ENCODE peak calls at places on chromosome X, in eight cellular contexts. One of them, this sample, is unnamed.

GRCh38 chrX:55758033-55758432 is 40.5 kb downstream of the RRAGB start:
- DNase-seq in AG10803: no peak
- DNase-seq in activated T-cell treated with anti-CD3 and anti-CD28 coated beads, Interleukin-2, amount 50 U/mL, for 48 hours: no peak
- DNase-seq in activated CD4-positive, CD25-positive, alpha-beta regulatory T cell treated with anti-CD3 and anti-CD28 coated beads, Interleukin-2, amount 50 U/mL, for 72 hours: no peak
- DNase-seq in stimulated activated CD8-positive, alpha-beta memory T cell treated with anti-CD3 and anti-CD28 coated beads, Interleukin-15, amount 100 ng/mL, for 24 hours: no peak
- DNase-seq in SW480: no peak
- DNase-seq in HCEC 1CT: no peak
- DNase-seq in glutamatergic neuron: no peak
- DNase-seq in this sample: no peak

GRCh38 chrX:40550069-40550468 is 30.7 kb upstream of the ATP6AP2 start:
- DNase-seq in AG10803: no peak
- DNase-seq in activated T-cell treated with anti-CD3 and anti-CD28 coated beads, Interleukin-2, amount 50 U/mL, for 48 hours: no peak
- DNase-seq in activated CD4-positive, CD25-positive, alpha-beta regulatory T cell treated with anti-CD3 and anti-CD28 coated beads, Interleukin-2, amount 50 U/mL, for 72 hours: no peak
- DNase-seq in stimulated activated CD8-positive, alpha-beta memory T cell treated with anti-CD3 and anti-CD28 coated beads, Interleukin-15, amount 100 ng/mL, for 24 hours: no peak
- DNase-seq in SW480: no peak
- DNase-seq in HCEC 1CT: no peak
- DNase-seq in glutamatergic neuron: peak
- DNase-seq in this sample: no peak

GRCh38 chrX:13899607-13900006 is 82.7 kb upstream of the GPM6B start:
- DNase-seq in AG10803: peak
- DNase-seq in activated T-cell treated with anti-CD3 and anti-CD28 coated beads, Interleukin-2, amount 50 U/mL, for 48 hours: no peak
- DNase-seq in activated CD4-positive, CD25-positive, alpha-beta regulatory T cell treated with anti-CD3 and anti-CD28 coated beads, Interleukin-2, amount 50 U/mL, for 72 hours: no peak
- DNase-seq in stimulated activated CD8-positive, alpha-beta memory T cell treated with anti-CD3 and anti-CD28 coated beads, Interleukin-15, amount 100 ng/mL, for 24 hours: no peak
- DNase-seq in SW480: peak
- DNase-seq in HCEC 1CT: peak
- DNase-seq in glutamatergic neuron: no peak
- DNase-seq in this sample: no peak

GRCh38 chrX:10103023-10103422 is 53.8 kb upstream of the CLCN4 start:
- DNase-seq in AG10803: peak
- DNase-seq in activated T-cell treated with anti-CD3 and anti-CD28 coated beads, Interleukin-2, amount 50 U/mL, for 48 hours: no peak
- DNase-seq in activated CD4-positive, CD25-positive, alpha-beta regulatory T cell treated with anti-CD3 and anti-CD28 coated beads, Interleukin-2, amount 50 U/mL, for 72 hours: no peak
- DNase-seq in stimulated activated CD8-positive, alpha-beta memory T cell treated with anti-CD3 and anti-CD28 coated beads, Interleukin-15, amount 100 ng/mL, for 24 hours: no peak
- DNase-seq in SW480: no peak
- DNase-seq in HCEC 1CT: no peak
- DNase-seq in glutamatergic neuron: no peak
- DNase-seq in this sample: no peak

GRCh38 chrX:13283968-13284914 is 35.6 kb downstream of the ATXN3L start:
- DNase-seq in AG10803: peak
- DNase-seq in activated T-cell treated with anti-CD3 and anti-CD28 coated beads, Interleukin-2, amount 50 U/mL, for 48 hours: no peak
- DNase-seq in activated CD4-positive, CD25-positive, alpha-beta regulatory T cell treated with anti-CD3 and anti-CD28 coated beads, Interleukin-2, amount 50 U/mL, for 72 hours: no peak
- DNase-seq in stimulated activated CD8-positive, alpha-beta memory T cell treated with anti-CD3 and anti-CD28 coated beads, Interleukin-15, amount 100 ng/mL, for 24 hours: no peak
- DNase-seq in SW480: no peak
- DNase-seq in HCEC 1CT: peak
- DNase-seq in glutamatergic neuron: no peak
- DNase-seq in this sample: no peak

GRCh38 chrX:64229145-64229544 is 1.3 kb downstream of the ASB12 start:
- DNase-seq in AG10803: no peak
- DNase-seq in activated T-cell treated with anti-CD3 and anti-CD28 coated beads, Interleukin-2, amount 50 U/mL, for 48 hours: no peak
- DNase-seq in activated CD4-positive, CD25-positive, alpha-beta regulatory T cell treated with anti-CD3 and anti-CD28 coated beads, Interleukin-2, amount 50 U/mL, for 72 hours: no peak
- DNase-seq in stimulated activated CD8-positive, alpha-beta memory T cell treated with anti-CD3 and anti-CD28 coated beads, Interleukin-15, amount 100 ng/mL, for 24 hours: no peak
- DNase-seq in SW480: no peak
- DNase-seq in HCEC 1CT: no peak
- DNase-seq in glutamatergic neuron: no peak
- DNase-seq in this sample: no peak

GRCh38 chrX:48516285-48516684 is 5.3 kb upstream of the EBP start:
- DNase-seq in AG10803: no peak
- DNase-seq in activated T-cell treated with anti-CD3 and anti-CD28 coated beads, Interleukin-2, amount 50 U/mL, for 48 hours: no peak
- DNase-seq in activated CD4-positive, CD25-positive, alpha-beta regulatory T cell treated with anti-CD3 and anti-CD28 coated beads, Interleukin-2, amount 50 U/mL, for 72 hours: no peak
- DNase-seq in stimulated activated CD8-positive, alpha-beta memory T cell treated with anti-CD3 and anti-CD28 coated beads, Interleukin-15, amount 100 ng/mL, for 24 hours: no peak
- DNase-seq in SW480: no peak
- DNase-seq in HCEC 1CT: no peak
- DNase-seq in glutamatergic neuron: no peak
- DNase-seq in this sample: no peak

GRCh38 chrX:120839506-120839905 is 36.2 kb downstream of the CT47B1 start:
- DNase-seq in AG10803: peak
- DNase-seq in activated T-cell treated with anti-CD3 and anti-CD28 coated beads, Interleukin-2, amount 50 U/mL, for 48 hours: no peak
- DNase-seq in activated CD4-positive, CD25-positive, alpha-beta regulatory T cell treated with anti-CD3 and anti-CD28 coated beads, Interleukin-2, amount 50 U/mL, for 72 hours: no peak
- DNase-seq in stimulated activated CD8-positive, alpha-beta memory T cell treated with anti-CD3 and anti-CD28 coated beads, Interleukin-15, amount 100 ng/mL, for 24 hours: no peak
- DNase-seq in SW480: no peak
- DNase-seq in HCEC 1CT: peak
- DNase-seq in glutamatergic neuron: no peak
- DNase-seq in this sample: no peak

GRCh38 chrX:151543706-151544105 is 19.8 kb upstream of the PASD1 start:
- DNase-seq in AG10803: peak
- DNase-seq in activated T-cell treated with anti-CD3 and anti-CD28 coated beads, Interleukin-2, amount 50 U/mL, for 48 hours: no peak
- DNase-seq in activated CD4-positive, CD25-positive, alpha-beta regulatory T cell treated with anti-CD3 and anti-CD28 coated beads, Interleukin-2, amount 50 U/mL, for 72 hours: no peak
- DNase-seq in stimulated activated CD8-positive, alpha-beta memory T cell treated with anti-CD3 and anti-CD28 coated beads, Interleukin-15, amount 100 ng/mL, for 24 hours: no peak
- DNase-seq in SW480: no peak
- DNase-seq in HCEC 1CT: no peak
- DNase-seq in glutamatergic neuron: no peak
- DNase-seq in this sample: no peak

GRCh38 chrX:133608406-133608805 is 193.1 kb upstream of the GPC4 start:
- DNase-seq in AG10803: peak
- DNase-seq in activated T-cell treated with anti-CD3 and anti-CD28 coated beads, Interleukin-2, amount 50 U/mL, for 48 hours: no peak
- DNase-seq in activated CD4-positive, CD25-positive, alpha-beta regulatory T cell treated with anti-CD3 and anti-CD28 coated beads, Interleukin-2, amount 50 U/mL, for 72 hours: no peak
- DNase-seq in stimulated activated CD8-positive, alpha-beta memory T cell treated with anti-CD3 and anti-CD28 coated beads, Interleukin-15, amount 100 ng/mL, for 24 hours: no peak
- DNase-seq in SW480: no peak
- DNase-seq in HCEC 1CT: no peak
- DNase-seq in glutamatergic neuron: no peak
- DNase-seq in this sample: no peak

GRCh38 chrX:43976216-43976615 is 3.0 kb upstream of the NDP start:
- DNase-seq in AG10803: peak
- DNase-seq in activated T-cell treated with anti-CD3 and anti-CD28 coated beads, Interleukin-2, amount 50 U/mL, for 48 hours: no peak
- DNase-seq in activated CD4-positive, CD25-positive, alpha-beta regulatory T cell treated with anti-CD3 and anti-CD28 coated beads, Interleukin-2, amount 50 U/mL, for 72 hours: no peak
- DNase-seq in stimulated activated CD8-positive, alpha-beta memory T cell treated with anti-CD3 and anti-CD28 coated beads, Interleukin-15, amount 100 ng/mL, for 24 hours: no peak
- DNase-seq in SW480: no peak
- DNase-seq in HCEC 1CT: no peak
- DNase-seq in glutamatergic neuron: no peak
- DNase-seq in this sample: no peak

GRCh38 chrX:125205084-125205917 is 114.4 kb upstream of the TEX13C start:
- DNase-seq in AG10803: peak
- DNase-seq in activated T-cell treated with anti-CD3 and anti-CD28 coated beads, Interleukin-2, amount 50 U/mL, for 48 hours: peak
- DNase-seq in activated CD4-positive, CD25-positive, alpha-beta regulatory T cell treated with anti-CD3 and anti-CD28 coated beads, Interleukin-2, amount 50 U/mL, for 72 hours: no peak
- DNase-seq in stimulated activated CD8-positive, alpha-beta memory T cell treated with anti-CD3 and anti-CD28 coated beads, Interleukin-15, amount 100 ng/mL, for 24 hours: no peak
- DNase-seq in SW480: no peak
- DNase-seq in HCEC 1CT: no peak
- DNase-seq in glutamatergic neuron: peak
- DNase-seq in this sample: peak

GRCh38 chrX:9340619-9341304 is 124.1 kb upstream of the TBL1X start:
- DNase-seq in AG10803: peak
- DNase-seq in activated T-cell treated with anti-CD3 and anti-CD28 coated beads, Interleukin-2, amount 50 U/mL, for 48 hours: peak
- DNase-seq in activated CD4-positive, CD25-positive, alpha-beta regulatory T cell treated with anti-CD3 and anti-CD28 coated beads, Interleukin-2, amount 50 U/mL, for 72 hours: no peak
- DNase-seq in stimulated activated CD8-positive, alpha-beta memory T cell treated with anti-CD3 and anti-CD28 coated beads, Interleukin-15, amount 100 ng/mL, for 24 hours: no peak
- DNase-seq in SW480: no peak
- DNase-seq in HCEC 1CT: no peak
- DNase-seq in glutamatergic neuron: peak
- DNase-seq in this sample: no peak

GRCh38 chrX:39894626-39895025 is 203.1 kb downstream of the BCOR start:
- DNase-seq in AG10803: no peak
- DNase-seq in activated T-cell treated with anti-CD3 and anti-CD28 coated beads, Interleukin-2, amount 50 U/mL, for 48 hours: no peak
- DNase-seq in activated CD4-positive, CD25-positive, alpha-beta regulatory T cell treated with anti-CD3 and anti-CD28 coated beads, Interleukin-2, amount 50 U/mL, for 72 hours: no peak
- DNase-seq in stimulated activated CD8-positive, alpha-beta memory T cell treated with anti-CD3 and anti-CD28 coated beads, Interleukin-15, amount 100 ng/mL, for 24 hours: no peak
- DNase-seq in SW480: peak
- DNase-seq in HCEC 1CT: no peak
- DNase-seq in glutamatergic neuron: no peak
- DNase-seq in this sample: no peak

GRCh38 chrX:2691543-2692220 is 587 bp downstream of the CD99 start:
- DNase-seq in AG10803: peak
- DNase-seq in activated T-cell treated with anti-CD3 and anti-CD28 coated beads, Interleukin-2, amount 50 U/mL, for 48 hours: peak
- DNase-seq in activated CD4-positive, CD25-positive, alpha-beta regulatory T cell treated with anti-CD3 and anti-CD28 coated beads, Interleukin-2, amount 50 U/mL, for 72 hours: peak
- DNase-seq in stimulated activated CD8-positive, alpha-beta memory T cell treated with anti-CD3 and anti-CD28 coated beads, Interleukin-15, amount 100 ng/mL, for 24 hours: no peak
- DNase-seq in SW480: peak
- DNase-seq in HCEC 1CT: peak
- DNase-seq in glutamatergic neuron: no peak
- DNase-seq in this sample: peak

GRCh38 chrX:57771689-57772088 is 91.6 kb upstream of the NLRP2B start:
- DNase-seq in AG10803: no peak
- DNase-seq in activated T-cell treated with anti-CD3 and anti-CD28 coated beads, Interleukin-2, amount 50 U/mL, for 48 hours: no peak
- DNase-seq in activated CD4-positive, CD25-positive, alpha-beta regulatory T cell treated with anti-CD3 and anti-CD28 coated beads, Interleukin-2, amount 50 U/mL, for 72 hours: no peak
- DNase-seq in stimulated activated CD8-positive, alpha-beta memory T cell treated with anti-CD3 and anti-CD28 coated beads, Interleukin-15, amount 100 ng/mL, for 24 hours: no peak
- DNase-seq in SW480: no peak
- DNase-seq in HCEC 1CT: no peak
- DNase-seq in glutamatergic neuron: no peak
- DNase-seq in this sample: no peak

GRCh38 chrX:8726031-8726652 is 5.8 kb downstream of the ANOS1 start:
- DNase-seq in AG10803: no peak
- DNase-seq in activated T-cell treated with anti-CD3 and anti-CD28 coated beads, Interleukin-2, amount 50 U/mL, for 48 hours: no peak
- DNase-seq in activated CD4-positive, CD25-positive, alpha-beta regulatory T cell treated with anti-CD3 and anti-CD28 coated beads, Interleukin-2, amount 50 U/mL, for 72 hours: no peak
- DNase-seq in stimulated activated CD8-positive, alpha-beta memory T cell treated with anti-CD3 and anti-CD28 coated beads, Interleukin-15, amount 100 ng/mL, for 24 hours: no peak
- DNase-seq in SW480: peak
- DNase-seq in HCEC 1CT: no peak
- DNase-seq in glutamatergic neuron: no peak
- DNase-seq in this sample: no peak

GRCh38 chrX:72131317-72132294 is at the start of gene RTL5:
- DNase-seq in AG10803: peak
- DNase-seq in activated T-cell treated with anti-CD3 and anti-CD28 coated beads, Interleukin-2, amount 50 U/mL, for 48 hours: peak
- DNase-seq in activated CD4-positive, CD25-positive, alpha-beta regulatory T cell treated with anti-CD3 and anti-CD28 coated beads, Interleukin-2, amount 50 U/mL, for 72 hours: no peak
- DNase-seq in stimulated activated CD8-positive, alpha-beta memory T cell treated with anti-CD3 and anti-CD28 coated beads, Interleukin-15, amount 100 ng/mL, for 24 hours: peak
- DNase-seq in SW480: peak
- DNase-seq in HCEC 1CT: peak
- DNase-seq in glutamatergic neuron: peak
- DNase-seq in this sample: peak

GRCh38 chrX:121641560-121641959 is 594.1 kb downstream of the GLUD2 start:
- DNase-seq in AG10803: peak
- DNase-seq in activated T-cell treated with anti-CD3 and anti-CD28 coated beads, Interleukin-2, amount 50 U/mL, for 48 hours: no peak
- DNase-seq in activated CD4-positive, CD25-positive, alpha-beta regulatory T cell treated with anti-CD3 and anti-CD28 coated beads, Interleukin-2, amount 50 U/mL, for 72 hours: no peak
- DNase-seq in stimulated activated CD8-positive, alpha-beta memory T cell treated with anti-CD3 and anti-CD28 coated beads, Interleukin-15, amount 100 ng/mL, for 24 hours: no peak
- DNase-seq in SW480: no peak
- DNase-seq in HCEC 1CT: no peak
- DNase-seq in glutamatergic neuron: no peak
- DNase-seq in this sample: no peak

GRCh38 chrX:17597836-17598434 is 139.4 kb upstream of the SCML1 start:
- DNase-seq in AG10803: peak
- DNase-seq in activated T-cell treated with anti-CD3 and anti-CD28 coated beads, Interleukin-2, amount 50 U/mL, for 48 hours: no peak
- DNase-seq in activated CD4-positive, CD25-positive, alpha-beta regulatory T cell treated with anti-CD3 and anti-CD28 coated beads, Interleukin-2, amount 50 U/mL, for 72 hours: no peak
- DNase-seq in stimulated activated CD8-positive, alpha-beta memory T cell treated with anti-CD3 and anti-CD28 coated beads, Interleukin-15, amount 100 ng/mL, for 24 hours: no peak
- DNase-seq in SW480: no peak
- DNase-seq in HCEC 1CT: no peak
- DNase-seq in glutamatergic neuron: no peak
- DNase-seq in this sample: no peak

GRCh38 chrX:40570346-40571093 is 10.2 kb upstream of the ATP6AP2 start:
- DNase-seq in AG10803: no peak
- DNase-seq in activated T-cell treated with anti-CD3 and anti-CD28 coated beads, Interleukin-2, amount 50 U/mL, for 48 hours: peak
- DNase-seq in activated CD4-positive, CD25-positive, alpha-beta regulatory T cell treated with anti-CD3 and anti-CD28 coated beads, Interleukin-2, amount 50 U/mL, for 72 hours: no peak
- DNase-seq in stimulated activated CD8-positive, alpha-beta memory T cell treated with anti-CD3 and anti-CD28 coated beads, Interleukin-15, amount 100 ng/mL, for 24 hours: no peak
- DNase-seq in SW480: no peak
- DNase-seq in HCEC 1CT: no peak
- DNase-seq in glutamatergic neuron: no peak
- DNase-seq in this sample: no peak

GRCh38 chrX:107574054-107574683 is 54.1 kb upstream of the PRPS1 start:
- DNase-seq in AG10803: peak
- DNase-seq in activated T-cell treated with anti-CD3 and anti-CD28 coated beads, Interleukin-2, amount 50 U/mL, for 48 hours: no peak
- DNase-seq in activated CD4-positive, CD25-positive, alpha-beta regulatory T cell treated with anti-CD3 and anti-CD28 coated beads, Interleukin-2, amount 50 U/mL, for 72 hours: no peak
- DNase-seq in stimulated activated CD8-positive, alpha-beta memory T cell treated with anti-CD3 and anti-CD28 coated beads, Interleukin-15, amount 100 ng/mL, for 24 hours: no peak
- DNase-seq in SW480: no peak
- DNase-seq in HCEC 1CT: peak
- DNase-seq in glutamatergic neuron: no peak
- DNase-seq in this sample: no peak

GRCh38 chrX:30713061-30713525 is 59.9 kb downstream of the GK start:
- DNase-seq in AG10803: peak
- DNase-seq in activated T-cell treated with anti-CD3 and anti-CD28 coated beads, Interleukin-2, amount 50 U/mL, for 48 hours: peak
- DNase-seq in activated CD4-positive, CD25-positive, alpha-beta regulatory T cell treated with anti-CD3 and anti-CD28 coated beads, Interleukin-2, amount 50 U/mL, for 72 hours: no peak
- DNase-seq in stimulated activated CD8-positive, alpha-beta memory T cell treated with anti-CD3 and anti-CD28 coated beads, Interleukin-15, amount 100 ng/mL, for 24 hours: no peak
- DNase-seq in SW480: peak
- DNase-seq in HCEC 1CT: peak
- DNase-seq in glutamatergic neuron: peak
- DNase-seq in this sample: peak

GRCh38 chrX:71098302-71098701 is 2.7 kb downstream of the FOXO4 start:
- DNase-seq in AG10803: peak
- DNase-seq in activated T-cell treated with anti-CD3 and anti-CD28 coated beads, Interleukin-2, amount 50 U/mL, for 48 hours: peak
- DNase-seq in activated CD4-positive, CD25-positive, alpha-beta regulatory T cell treated with anti-CD3 and anti-CD28 coated beads, Interleukin-2, amount 50 U/mL, for 72 hours: peak
- DNase-seq in stimulated activated CD8-positive, alpha-beta memory T cell treated with anti-CD3 and anti-CD28 coated beads, Interleukin-15, amount 100 ng/mL, for 24 hours: no peak
- DNase-seq in SW480: peak
- DNase-seq in HCEC 1CT: peak
- DNase-seq in glutamatergic neuron: peak
- DNase-seq in this sample: peak